ENCODE peak calls at places on chromosomes 2 and 18, in eight cellular contexts. A is stimulated activated CD8-positive, alpha-beta memory T cell treated with anti-CD3 and anti-CD28 coated beads, Interleukin-7, amount 100 ng/mL, for 24 hours; M is COR-L47; S is lower lobe of right lung; E is T follicular helper cell; J is NCI-H1092 treated with DMSO at 0.1 percent for 48 hours; R is small intestine; I is Caki2. T is an unnamed sample.

GRCh38 chr2:231720971-231721640 is 12.8 kb downstream of the PTMA start:
- DNase-seq in R (no peak), A (no peak), J (no peak), M (no peak), I (no peak), S (no peak), E (no peak), T (no peak)

GRCh38 chr2:24930768-24931167 is 10.7 kb upstream of the ADCY3 start:
- DNase-seq in A (no peak), E (no peak), I (no peak), R (no peak), J (no peak), S (no peak), M (no peak), T (no peak)

GRCh38 chr2:237603718-237604362 is 13.3 kb upstream of the RAB17 start:
- DNase-seq in M (no peak), J (no peak), E (peak), R (peak), S (no peak), A (no peak), I (no peak), T (no peak)

GRCh38 chr2:3492951-3493609 is 26.3 kb downstream of the ADI1 start:
- DNase-seq in E (no peak), M (no peak), S (no peak), A (no peak), I (no peak), R (no peak), J (no peak), T (no peak)

GRCh38 chr2:10245021-10245420 is 57.7 kb upstream of the HPCAL1 start:
- DNase-seq in R (no peak), A (no peak), J (no peak), S (peak), E (no peak), I (no peak), M (no peak), T (no peak)

GRCh38 chr2:66567742-66568141 is 132.8 kb downstream of the MEIS1 start:
- DNase-seq in J (no peak), A (no peak), R (no peak), E (no peak), S (no peak), M (no peak), I (no peak), T (no peak)

GRCh38 chr2:185475868-185476267 is 262.7 kb upstream of the FSIP2 start:
- DNase-seq in E (no peak), J (peak), S (no peak), I (no peak), R (no peak), A (no peak), M (peak), T (no peak)

GRCh38 chr2:152171733-152172132 is 3.8 kb downstream of the STAM2 start:
- DNase-seq in M (no peak), I (peak), A (no peak), E (no peak), R (peak), S (no peak), J (no peak), T (no peak)

GRCh38 chr2:119252186-119253113 is 28.8 kb downstream of the STEAP3 start:
- DNase-seq in E (no peak), I (peak), M (no peak), R (no peak), A (no peak), J (no peak), S (no peak), T (no peak)

GRCh38 chr2:201396595-201396994 is 39.5 kb upstream of the FLACC1 start:
- DNase-seq in S (no peak), A (no peak), E (no peak), J (no peak), I (no peak), M (no peak), R (no peak), T (no peak)

GRCh38 chr18:65906621-65907034 is 155.8 kb downstream of the CDH7 start:
- DNase-seq in I (no peak), J (no peak), S (no peak), M (no peak), E (no peak), R (peak), A (no peak), T (no peak)

GRCh38 chr2:96156011-96156820 is 11.0 kb upstream of the DUSP2 start:
- DNase-seq in S (no peak), E (no peak), M (no peak), I (no peak), J (no peak), R (no peak), A (no peak), T (no peak)

GRCh38 chr18:37299471-37300304 is 265.9 kb downstream of the CELF4 start:
- DNase-seq in I (peak), J (peak), M (peak), E (no peak), S (peak), A (no peak), R (peak), T (no peak)

GRCh38 chr2:937530-937929 is 13.1 kb upstream of the SNTG2 start:
- DNase-seq in J (no peak), R (no peak), S (no peak), A (no peak), M (no peak), E (no peak), I (no peak), T (no peak)

GRCh38 chr18:39105095-39105494 is 1539.5 kb upstream of the CELF4 start:
- DNase-seq in I (no peak), S (no peak), R (no peak), J (peak), M (peak), A (no peak), E (no peak), T (no peak)

GRCh38 chr2:239443666-239444567 is 43.1 kb upstream of the HDAC4 start:
- DNase-seq in E (no peak), A (no peak), R (no peak), M (no peak), S (no peak), I (no peak), J (no peak), T (no peak)

GRCh38 chr18:986552-986951 is 81.9 kb downstream of the ADCYAP1 start:
- DNase-seq in A (no peak), J (no peak), S (no peak), I (no peak), R (no peak), E (no peak), M (no peak), T (no peak)

GRCh38 chr2:26946841-26947784 is 23.3 kb upstream of the MAPRE3 start:
- DNase-seq in E (no peak), R (no peak), M (no peak), A (no peak), S (peak), I (peak), J (no peak), T (no peak)

GRCh38 chr2:237159006-237159897 is 73.6 kb downstream of the COPS8 start:
- DNase-seq in I (no peak), S (no peak), R (no peak), J (peak), E (no peak), A (no peak), M (no peak), T (no peak)

GRCh38 chr18:69880083-69880482 is 67.6 kb downstream of the CD226 start:
- DNase-seq in J (no peak), A (no peak), R (no peak), E (no peak), I (no peak), S (no peak), M (no peak), T (no peak)

GRCh38 chr2:85795331-85796045 is 41.7 kb downstream of the ATOH8 start:
- DNase-seq in R (no peak), E (no peak), S (no peak), A (no peak), M (no peak), I (no peak), J (no peak), T (peak)

GRCh38 chr2:6986894-6987487 is 69.8 kb downstream of the RNF144A start:
- DNase-seq in J (peak), A (no peak), I (no peak), E (no peak), R (no peak), M (peak), S (no peak), T (no peak)

GRCh38 chr2:197674546-197674945 is 841 bp downstream of the RFTN2 start:
- DNase-seq in M (no peak), R (no peak), E (no peak), A (no peak), J (no peak), S (no peak), I (no peak), T (no peak)

GRCh38 chr18:9772847-9773677 is 65.0 kb downstream of the RAB31 start:
- DNase-seq in A (no peak), J (no peak), R (no peak), E (no peak), I (no peak), S (no peak), M (no peak), T (no peak)

GRCh38 chr2:203623616-203624015 is 82.8 kb upstream of the CD28 start:
- DNase-seq in M (no peak), A (no peak), I (peak), R (no peak), S (no peak), E (no peak), J (no peak), T (no peak)

GRCh38 chr18:34643982-34644381 is 66.1 kb upstream of the DTNA start:
- DNase-seq in A (no peak), E (no peak), M (peak), R (no peak), S (no peak), I (no peak), J (peak), T (no peak)

GRCh38 chr2:71618327-71619113 is 165.2 kb downstream of the DYSF start:
- DNase-seq in E (no peak), R (no peak), J (no peak), S (no peak), I (no peak), M (no peak), A (no peak), T (no peak)

GRCh38 chr18:22355598-22355997 is 62.1 kb downstream of the CTAGE1 start:
- DNase-seq in J (no peak), I (no peak), E (no peak), R (no peak), A (no peak), M (no peak), S (no peak), T (no peak)

GRCh38 chr2:58133395-58133794 is 86.8 kb downstream of the VRK2 start:
- DNase-seq in R (no peak), J (no peak), I (no peak), A (no peak), M (no peak), E (no peak), S (no peak), T (no peak)

GRCh38 chr2:79393107-79393506 is 119.7 kb upstream of the CTNNA2 start:
- DNase-seq in J (no peak), R (peak), S (no peak), E (no peak), A (no peak), M (no peak), I (no peak), T (no peak)

GRCh38 chr18:47204908-47205522 is 28.9 kb upstream of the IER3IP1 start:
- DNase-seq in I (no peak), M (peak), S (no peak), R (peak), A (peak), J (peak), E (peak), T (peak)

GRCh38 chr18:52348209-52348608 is 8.2 kb downstream of the DCC start:
- DNase-seq in R (peak), J (no peak), I (no peak), A (no peak), E (no peak), S (no peak), M (no peak), T (peak)

GRCh38 chr2:64263315-64263714 is 119.1 kb upstream of the PELI1 start:
- DNase-seq in J (no peak), I (no peak), M (no peak), A (no peak), E (no peak), R (peak), S (no peak), T (no peak)

GRCh38 chr2:172865422-172865821 is 129.8 kb downstream of the RAPGEF4 start:
- DNase-seq in M (no peak), I (no peak), A (no peak), R (no peak), S (no peak), E (no peak), J (no peak), T (no peak)

GRCh38 chr18:8998481-8999217 is 103.8 kb upstream of the NDUFV2 start:
- DNase-seq in E (no peak), A (no peak), R (no peak), I (no peak), J (no peak), M (no peak), S (no peak), T (peak)

T was measured in WERI-Rb-1.